ENCODE peak calls at places on chromosomes 11 and 22, in five cellular contexts. N is nephron progenitor cell, I is body of pancreas, O is IMR-90, L is tibial nerve. G is an unnamed sample.

GRCh38 chr22:27003301-27003700 is 345.9 kb downstream of the MIAT start:
- DNase-seq in N (no peak), I (no peak), O (no peak), L (no peak), G (no peak)

GRCh38 chr11:64056213-64056785 is 20.6 kb downstream of the FLRT1 start:
- DNase-seq in N (peak; percentile 42), I (no peak), O (no peak), L (no peak), G (no peak)

GRCh38 chr22:42202669-42203068 is 67.8 kb downstream of the TCF20 start:
- DNase-seq in N (no peak), I (no peak), O (peak; percentile 67), L (no peak), G (no peak)

GRCh38 chr22:23133922-23134321 is 7.9 kb downstream of the RSPH14 start:
- DNase-seq in N (no peak), I (no peak), O (no peak), L (no peak), G (no peak)

GRCh38 chr11:134332189-134332631 is 422 bp downstream of the GLB1L2 start:
- DNase-seq in N (peak; percentile 47), I (peak; percentile 46), O (no peak), L (no peak), G (no peak)

GRCh38 chr11:64341851-64342791 is 2.1 kb downstream of the CCDC88B start:
- DNase-seq in N (peak; percentile 95), I (peak; percentile 96), O (peak; percentile 81), L (peak; percentile 72), G (peak; percentile 97)

GRCh38 chr11:62689421-62690183 is at the start of gene LRRN4CL:
- DNase-seq in N (no peak), I (peak; percentile 42), O (peak; percentile 86), L (peak; percentile 79), G (peak; percentile 18)

GRCh38 chr11:120523196-120523595 is 11.6 kb downstream of the GRIK4 start:
- DNase-seq in N (peak; percentile 30), I (no peak), O (no peak), L (no peak), G (no peak)

GRCh38 chr11:69499216-69499945 is 17.9 kb downstream of the LINC01488 start:
- DNase-seq in N (no peak), I (no peak), O (no peak), L (no peak), G (no peak)

GRCh38 chr11:95661159-95661558 is 128.4 kb downstream of the FAM76B start:
- DNase-seq in N (no peak), I (no peak), O (peak; percentile 6), L (no peak), G (no peak)

GRCh38 chr22:40637181-40638150 is 947 bp upstream of the MRTFA start:
- DNase-seq in N (no peak), I (no peak), O (no peak), L (peak; percentile 53), G (peak; percentile 29)

GRCh38 chr11:102267602-102268001 is 49.7 kb upstream of the BIRC3 start:
- DNase-seq in N (no peak), I (no peak), O (peak; percentile 81), L (no peak), G (no peak)

GRCh38 chr11:11722246-11722645 is 100.4 kb upstream of the GALNT18 start:
- DNase-seq in N (no peak), I (no peak), O (no peak), L (no peak), G (no peak)

GRCh38 chr11:11356842-11357241 is 3.8 kb upstream of the CSNK2A3 start:
- DNase-seq in N (no peak), I (no peak), O (no peak), L (no peak), G (no peak)

GRCh38 chr11:8501838-8502237 is 92.2 kb downstream of the STK33 start:
- DNase-seq in N (no peak), I (no peak), O (peak; percentile 19), L (no peak), G (no peak)

GRCh38 chr11:8757533-8757932 is 74.9 kb downstream of the RPL27A start:
- DNase-seq in N (no peak), I (no peak), O (no peak), L (no peak), G (no peak)

GRCh38 chr11:15127341-15127740 is 12.6 kb downstream of the INSC start:
- DNase-seq in N (no peak), I (no peak), O (peak; percentile 81), L (no peak), G (no peak)

GRCh38 chr22:16562711-16563554 is 29.7 kb downstream of the CCT8L2 start:
- DNase-seq in N (no peak), I (no peak), O (no peak), L (no peak), G (no peak)

GRCh38 chr11:94513091-94513490 is 830 bp downstream of the C11orf97 start:
- DNase-seq in N (no peak), I (peak; percentile 18), O (no peak), L (no peak), G (no peak)

GRCh38 chr22:25829237-25829636 is 87.2 kb downstream of the MYO18B start:
- DNase-seq in N (no peak), I (no peak), O (no peak), L (no peak), G (no peak)

GRCh38 chr11:86180415-86180814 is 64.1 kb upstream of the EED start:
- DNase-seq in N (no peak), I (no peak), O (no peak), L (no peak), G (no peak)

GRCh38 chr11:69381681-69382130 is 87.8 kb downstream of the MYEOV start:
- DNase-seq in N (no peak), I (no peak), O (no peak), L (no peak), G (no peak)

GRCh38 chr11:130609121-130610035 is 160.9 kb downstream of the ADAMTS15 start:
- DNase-seq in N (no peak), I (peak; percentile 58), O (no peak), L (peak; percentile 94), G (no peak)

GRCh38 chr22:22693531-22693884 is 49.1 kb downstream of the GGTLC2 start:
- DNase-seq in N (no peak), I (no peak), O (no peak), L (no peak), G (no peak)

GRCh38 chr11:129854229-129854805 is 38.7 kb downstream of the TMEM45B start:
- DNase-seq in N (no peak), I (no peak), O (no peak), L (no peak), G (no peak)

GRCh38 chr22:43092085-43092484 is 2.9 kb upstream of the TTLL1 start:
- DNase-seq in N (no peak), I (no peak), O (peak; percentile 8), L (no peak), G (no peak)

GRCh38 chr11:102061276-102061675 is 14.0 kb downstream of the CFAP300 start:
- DNase-seq in N (no peak), I (peak; percentile 13), O (peak; percentile 28), L (no peak), G (no peak)

GRCh38 chr11:46635557-46636139 is 18.3 kb downstream of the ATG13 start:
- DNase-seq in N (no peak), I (no peak), O (no peak), L (no peak), G (no peak)

GRCh38 chr11:1514349-1515061 is 27.9 kb upstream of the MOB2 start:
- DNase-seq in N (no peak), I (no peak), O (no peak), L (no peak), G (no peak)
- TF ChIP-seq CTCF in N (no peak), I (no peak), O (no peak), L (no peak), G (no peak)

DNA sequence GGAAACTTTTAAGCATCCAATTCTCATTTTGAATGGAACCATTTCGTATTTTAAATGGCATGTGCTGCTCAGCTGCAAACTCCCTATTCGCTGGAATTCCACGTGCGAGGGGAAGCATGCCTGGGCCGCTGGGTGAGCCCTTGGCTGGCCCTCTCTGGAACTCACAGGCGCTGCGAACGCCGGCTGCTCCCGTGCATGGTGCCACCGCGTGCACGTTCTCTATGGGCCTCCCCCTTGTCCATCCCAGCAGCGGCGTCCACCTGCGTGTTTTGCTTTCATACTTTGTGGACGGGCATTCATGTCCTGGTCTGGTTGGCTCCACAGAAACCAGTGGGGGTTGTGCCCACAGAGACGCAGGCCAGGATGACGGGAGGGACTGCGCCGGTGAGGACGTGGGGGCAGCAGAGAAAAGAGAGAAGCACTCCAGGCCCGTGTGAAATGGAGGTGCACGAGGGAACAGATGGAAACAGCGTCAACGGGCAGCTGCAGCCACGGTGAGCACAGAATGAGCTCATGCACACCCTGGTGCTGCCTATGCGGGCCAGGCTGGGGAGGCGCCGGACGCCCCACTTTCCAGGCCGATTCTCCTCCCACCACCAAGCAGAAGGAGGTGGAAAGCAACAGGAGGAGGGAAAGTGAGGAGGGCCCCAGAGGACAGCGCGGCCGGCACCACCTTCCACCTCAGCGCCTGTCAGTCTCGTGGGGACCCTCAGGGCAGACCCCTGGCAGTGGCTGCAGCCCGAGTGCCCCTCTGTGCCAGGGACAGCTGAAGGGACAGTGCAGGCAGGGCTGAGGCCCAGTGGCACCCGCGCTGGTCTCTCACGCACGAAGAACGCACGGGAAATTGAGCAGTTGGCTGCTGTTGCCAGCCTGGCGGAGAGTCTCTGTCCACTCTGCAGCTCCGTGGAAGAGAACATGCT is 29.1 kb downstream of the TOLLIP start:
- DNase-seq in N (no peak), I (no peak), O (no peak), L (no peak), G (no peak)
- TF ChIP-seq CTCF in N (no peak), I (no peak), O (no peak), L (no peak), G (no peak)

GRCh38 chr22:45554040-45554406 is 51.3 kb downstream of the FBLN1 start:
- DNase-seq in N (no peak), I (peak; percentile 27), O (no peak), L (no peak), G (no peak)
- TF ChIP-seq CTCF in N (peak; percentile 34), I (peak; percentile 2), O (no peak), L (no peak), G (no peak)

GRCh38 chr22:35156945-35157344 is 91.0 kb downstream of the ISX start:
- DNase-seq in N (no peak), I (no peak), O (no peak), L (no peak), G (no peak)

GRCh38 chr22:35154937-35155387 is 89.0 kb downstream of the ISX start:
- DNase-seq in N (peak; percentile 72), I (peak; percentile 60), O (peak; percentile 35), L (no peak), G (peak; percentile 62)

GRCh38 chr22:35160268-35160667 is 94.3 kb downstream of the ISX start:
- DNase-seq in N (no peak), I (no peak), O (no peak), L (no peak), G (no peak)

GRCh38 chr22:35152316-35152715 is 86.4 kb downstream of the ISX start:
- DNase-seq in N (no peak), I (no peak), O (no peak), L (no peak), G (no peak)

DNA sequence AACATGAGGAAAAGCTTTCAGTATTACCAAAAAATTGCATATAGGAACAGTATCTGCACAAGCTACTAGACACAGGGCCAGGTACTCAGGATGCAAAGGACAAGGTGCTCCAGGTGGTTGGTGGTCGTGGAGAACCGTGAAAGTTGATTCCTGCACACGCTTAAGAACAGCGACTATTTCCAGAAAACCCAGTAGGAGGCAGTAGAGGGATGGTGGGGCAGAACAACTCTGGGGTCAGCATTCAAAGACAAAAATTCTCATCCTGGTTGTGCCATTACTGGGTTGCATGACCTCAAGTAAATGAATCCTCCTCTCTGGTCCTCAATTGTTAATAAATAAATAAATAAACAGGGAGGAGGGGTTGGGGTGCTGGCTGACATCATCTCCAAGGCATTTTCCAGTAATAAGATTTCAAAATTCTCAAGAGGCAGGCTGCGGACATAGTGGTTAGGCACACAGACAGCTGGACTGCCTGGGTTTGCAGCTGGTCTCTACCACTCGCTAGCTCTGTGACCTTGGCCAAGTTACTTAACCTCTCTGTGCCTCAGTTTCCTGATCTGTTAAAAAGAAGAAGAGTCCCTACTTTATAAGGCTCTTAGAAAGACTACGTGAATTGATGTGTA is 89.6 kb downstream of the ISX start:
- DNase-seq in N (no peak), I (no peak), O (no peak), L (no peak), G (no peak)
- TF ChIP-seq CTCF in N (no peak), I (no peak), O (peak; percentile 8), L (no peak), G (no peak)